ENCODE peak calls at places on chromosomes 16 and 17, in six cellular contexts. One of them, this sample, is unnamed.
A peak's percentile ranks its signal among the peaks of the same experiment; 100 is the strongest.

GRCh38 chr16:50572700-50573099 is 24.5 kb downstream of the NKD1 start:
- DNase-seq in A549: no peak
- DNase-seq in iPS DF 6.9: no peak
- DNase-seq in OCI-LY7: no peak
- DNase-seq in neuronal stem cell: no peak
- DNase-seq in stomach: no peak
- DNase-seq in this sample: no peak

GRCh38 chr17:31371511-31372097 is 19.9 kb upstream of the RAB11FIP4 start:
- DNase-seq in neuronal stem cell: no peak
- DNase-seq in A549: no peak
- DNase-seq in iPS DF 6.9: no peak
- DNase-seq in stomach: no peak
- DNase-seq in OCI-LY7: no peak
- DNase-seq in this sample: no peak

GRCh38 chr17:33335491-33336173 is 42.5 kb upstream of the ASIC2 start:
- DNase-seq in OCI-LY7: no peak
- DNase-seq in neuronal stem cell: peak; percentile 20
- DNase-seq in A549: peak; percentile 33
- DNase-seq in iPS DF 6.9: no peak
- DNase-seq in stomach: no peak
- DNase-seq in this sample: no peak

GRCh38 chr16:84040823-84041391 is 1.7 kb downstream of the SLC38A8 start:
- DNase-seq in neuronal stem cell: no peak
- DNase-seq in A549: no peak
- DNase-seq in iPS DF 6.9: no peak
- DNase-seq in OCI-LY7: no peak
- DNase-seq in stomach: no peak
- DNase-seq in this sample: no peak

GRCh38 chr17:34252890-34253525 is 2.1 kb upstream of the CCL2 start:
- DNase-seq in neuronal stem cell: no peak
- DNase-seq in OCI-LY7: no peak
- DNase-seq in iPS DF 6.9: no peak
- DNase-seq in stomach: no peak
- DNase-seq in A549: no peak
- DNase-seq in this sample: no peak

GRCh38 chr16:12646490-12647274 is 157.0 kb downstream of the CPPED1 start:
- DNase-seq in OCI-LY7: no peak
- DNase-seq in iPS DF 6.9: no peak
- DNase-seq in neuronal stem cell: no peak
- DNase-seq in A549: peak; percentile 45
- DNase-seq in stomach: peak; percentile 63
- DNase-seq in this sample: no peak

GRCh38 chr17:44278006-44278405 is 10.1 kb upstream of the SLC4A1 start:
- DNase-seq in neuronal stem cell: no peak
- DNase-seq in stomach: no peak
- DNase-seq in iPS DF 6.9: no peak
- DNase-seq in OCI-LY7: no peak
- DNase-seq in A549: no peak
- DNase-seq in this sample: no peak

GRCh38 chr17:6120351-6120750 is 50.2 kb downstream of the WSCD1 start:
- DNase-seq in stomach: no peak
- DNase-seq in OCI-LY7: no peak
- DNase-seq in iPS DF 6.9: no peak
- DNase-seq in A549: no peak
- DNase-seq in neuronal stem cell: no peak
- DNase-seq in this sample: no peak

GRCh38 chr17:15108992-15109391 is 156.1 kb downstream of the PMP22 start:
- DNase-seq in OCI-LY7: no peak
- DNase-seq in iPS DF 6.9: no peak
- DNase-seq in A549: no peak
- DNase-seq in stomach: no peak
- DNase-seq in neuronal stem cell: no peak
- DNase-seq in this sample: no peak

GRCh38 chr17:40459646-40460584 is 16.7 kb downstream of the IGFBP4 start:
- DNase-seq in neuronal stem cell: no peak
- DNase-seq in A549: peak; percentile 63
- DNase-seq in OCI-LY7: no peak
- DNase-seq in iPS DF 6.9: no peak
- DNase-seq in stomach: no peak
- DNase-seq in this sample: no peak

DNA sequence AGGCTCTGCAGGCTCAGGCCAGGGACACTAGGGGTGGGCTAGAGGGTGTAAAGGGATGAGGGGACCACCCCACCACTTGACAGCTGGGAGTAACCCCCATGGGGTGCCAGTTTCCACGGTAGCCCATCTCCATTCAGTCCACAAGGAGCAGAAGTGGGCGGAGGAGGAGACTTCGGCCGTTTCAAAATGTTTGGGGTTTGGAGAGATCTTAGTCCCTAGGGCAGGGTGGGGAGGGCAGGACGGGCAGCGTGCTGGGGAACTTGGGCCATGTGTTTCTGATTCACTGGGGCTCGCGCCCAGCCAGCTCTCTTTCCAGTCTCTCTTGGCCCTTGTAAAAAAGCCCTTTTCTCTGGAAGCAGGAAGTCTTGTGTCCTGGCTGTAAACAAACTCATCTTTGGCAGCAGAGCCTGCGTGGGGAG is 8.3 kb downstream of the CYGB start:
- DNase-seq in stomach: peak; percentile 48
- DNase-seq in A549: no peak
- DNase-seq in iPS DF 6.9: no peak
- DNase-seq in OCI-LY7: peak; percentile 50
- DNase-seq in neuronal stem cell: no peak
- DNase-seq in this sample: peak; percentile 81
- H3K4me1 ChIP-seq in stomach: peaks cover 68% of the 10 kb centered on the region
- H3K4me1 ChIP-seq in A549: peaks cover 24% of the 10 kb centered on the region
- H3K4me1 ChIP-seq in iPS DF 6.9: peaks cover 4% of the 10 kb centered on the region
- H3K4me1 ChIP-seq in OCI-LY7: peaks cover 43% of the 10 kb centered on the region
- H3K4me1 ChIP-seq in neuronal stem cell: peaks cover 24% of the 10 kb centered on the region
- H3K4me1 ChIP-seq in this sample: peaks cover 65% of the 10 kb centered on the region

DNA sequence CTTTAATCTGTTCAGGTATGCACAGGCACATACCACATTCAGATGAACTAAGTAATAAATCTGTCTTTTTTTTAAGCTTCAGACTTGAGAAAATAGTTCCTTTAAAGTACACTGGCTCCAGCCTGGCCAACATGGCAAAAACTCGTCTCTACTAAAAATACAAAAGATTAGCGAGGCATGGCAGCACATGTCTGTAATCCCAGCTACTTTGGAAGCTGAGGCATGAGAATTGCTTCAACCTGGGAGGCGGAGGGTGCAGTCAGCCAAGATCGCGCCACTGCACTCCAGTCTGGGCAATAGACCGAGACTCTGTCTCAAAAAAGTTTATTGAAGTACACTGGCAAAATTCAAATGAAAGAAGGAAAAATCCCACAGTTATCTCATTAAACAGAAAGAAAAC is 111.0 kb upstream of the NETO2 start:
- DNase-seq in A549: no peak
- DNase-seq in stomach: no peak
- DNase-seq in OCI-LY7: no peak
- DNase-seq in neuronal stem cell: no peak
- DNase-seq in iPS DF 6.9: no peak
- DNase-seq in this sample: no peak
- H3K4me1 ChIP-seq in A549: no peaks in the 10 kb centered on the region
- H3K4me1 ChIP-seq in stomach: no peaks in the 10 kb centered on the region
- H3K4me1 ChIP-seq in OCI-LY7: no peaks in the 10 kb centered on the region
- H3K4me1 ChIP-seq in neuronal stem cell: peaks cover 6% of the 10 kb centered on the region
- H3K4me1 ChIP-seq in iPS DF 6.9: no peaks in the 10 kb centered on the region
- H3K4me1 ChIP-seq in this sample: no peaks in the 10 kb centered on the region

DNA sequence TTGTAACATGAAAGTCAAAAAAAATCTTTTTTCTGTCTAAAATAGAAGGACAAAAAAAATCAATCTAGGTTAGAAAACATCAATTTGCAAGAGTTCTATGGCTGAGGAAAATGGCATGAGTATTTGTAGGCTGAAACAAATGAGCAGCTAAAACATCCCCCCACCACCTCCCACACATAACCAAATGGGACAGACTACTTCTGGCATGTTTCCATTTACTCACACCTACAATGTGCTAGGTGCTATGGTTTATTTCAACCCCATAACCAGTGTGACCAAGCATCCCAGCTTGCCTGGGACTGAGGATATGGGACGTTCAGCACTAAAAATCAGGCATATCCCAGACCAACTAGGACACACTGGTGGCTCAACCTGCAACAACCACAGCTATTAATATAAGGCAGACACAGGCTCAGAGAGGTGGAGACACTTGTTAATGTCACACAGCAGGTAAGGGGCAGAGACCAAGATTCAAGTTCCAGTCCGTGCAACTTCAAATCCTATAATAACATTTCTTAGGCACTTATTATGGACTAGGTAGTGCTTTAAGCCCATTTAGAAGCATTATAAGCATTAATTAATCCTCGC is 96.0 kb downstream of the XYLT1 start:
- DNase-seq in iPS DF 6.9: no peak
- DNase-seq in A549: no peak
- DNase-seq in neuronal stem cell: no peak
- DNase-seq in stomach: no peak
- DNase-seq in OCI-LY7: no peak
- DNase-seq in this sample: no peak
- H3K4me1 ChIP-seq in iPS DF 6.9: peaks cover 7% of the 10 kb centered on the region
- H3K4me1 ChIP-seq in A549: no peaks in the 10 kb centered on the region
- H3K4me1 ChIP-seq in neuronal stem cell: peaks cover 18% of the 10 kb centered on the region
- H3K4me1 ChIP-seq in stomach: peaks cover 73% of the 10 kb centered on the region
- H3K4me1 ChIP-seq in OCI-LY7: peaks cover 89% of the 10 kb centered on the region
- H3K4me1 ChIP-seq in this sample: peaks cover 31% of the 10 kb centered on the region

GRCh38 chr17:1718362-1719165 is 5.9 kb upstream of the WDR81 start:
- DNase-seq in iPS DF 6.9: no peak
- DNase-seq in A549: no peak
- DNase-seq in stomach: no peak
- DNase-seq in OCI-LY7: no peak
- DNase-seq in neuronal stem cell: no peak
- DNase-seq in this sample: no peak
- H3K4me1 ChIP-seq in iPS DF 6.9: peaks cover 2% of the 10 kb centered on the region
- H3K4me1 ChIP-seq in A549: peaks cover 26% of the 10 kb centered on the region
- H3K4me1 ChIP-seq in stomach: peaks cover 54% of the 10 kb centered on the region
- H3K4me1 ChIP-seq in OCI-LY7: peaks cover 48% of the 10 kb centered on the region
- H3K4me1 ChIP-seq in neuronal stem cell: peaks cover 15% of the 10 kb centered on the region
- H3K4me1 ChIP-seq in this sample: peaks cover 46% of the 10 kb centered on the region

GRCh38 chr16:88639231-88640038 is 1.1 kb downstream of the IL17C start:
- DNase-seq in A549: no peak
- DNase-seq in OCI-LY7: no peak
- DNase-seq in stomach: peak; percentile 76
- DNase-seq in iPS DF 6.9: no peak
- DNase-seq in neuronal stem cell: no peak
- DNase-seq in this sample: no peak
- H3K4me1 ChIP-seq in A549: no peaks in the 10 kb centered on the region
- H3K4me1 ChIP-seq in OCI-LY7: peaks cover 29% of the 10 kb centered on the region
- H3K4me1 ChIP-seq in stomach: peaks cover 40% of the 10 kb centered on the region
- H3K4me1 ChIP-seq in iPS DF 6.9: peaks cover 10% of the 10 kb centered on the region
- H3K4me1 ChIP-seq in neuronal stem cell: peaks cover 4% of the 10 kb centered on the region
- H3K4me1 ChIP-seq in this sample: no peaks in the 10 kb centered on the region

GRCh38 chr17:50043290-50044148 is 12.4 kb upstream of the ITGA3 start:
- DNase-seq in iPS DF 6.9: no peak
- DNase-seq in A549: no peak
- DNase-seq in neuronal stem cell: no peak
- DNase-seq in stomach: peak; percentile 69
- DNase-seq in OCI-LY7: no peak
- DNase-seq in this sample: peak; percentile 54
- H3K4me1 ChIP-seq in iPS DF 6.9: peaks cover 5% of the 10 kb centered on the region
- H3K4me1 ChIP-seq in A549: peaks cover 56% of the 10 kb centered on the region
- H3K4me1 ChIP-seq in neuronal stem cell: peaks cover 7% of the 10 kb centered on the region
- H3K4me1 ChIP-seq in stomach: peaks cover 38% of the 10 kb centered on the region
- H3K4me1 ChIP-seq in OCI-LY7: no peaks in the 10 kb centered on the region
- H3K4me1 ChIP-seq in this sample: peaks cover 13% of the 10 kb centered on the region

DNA sequence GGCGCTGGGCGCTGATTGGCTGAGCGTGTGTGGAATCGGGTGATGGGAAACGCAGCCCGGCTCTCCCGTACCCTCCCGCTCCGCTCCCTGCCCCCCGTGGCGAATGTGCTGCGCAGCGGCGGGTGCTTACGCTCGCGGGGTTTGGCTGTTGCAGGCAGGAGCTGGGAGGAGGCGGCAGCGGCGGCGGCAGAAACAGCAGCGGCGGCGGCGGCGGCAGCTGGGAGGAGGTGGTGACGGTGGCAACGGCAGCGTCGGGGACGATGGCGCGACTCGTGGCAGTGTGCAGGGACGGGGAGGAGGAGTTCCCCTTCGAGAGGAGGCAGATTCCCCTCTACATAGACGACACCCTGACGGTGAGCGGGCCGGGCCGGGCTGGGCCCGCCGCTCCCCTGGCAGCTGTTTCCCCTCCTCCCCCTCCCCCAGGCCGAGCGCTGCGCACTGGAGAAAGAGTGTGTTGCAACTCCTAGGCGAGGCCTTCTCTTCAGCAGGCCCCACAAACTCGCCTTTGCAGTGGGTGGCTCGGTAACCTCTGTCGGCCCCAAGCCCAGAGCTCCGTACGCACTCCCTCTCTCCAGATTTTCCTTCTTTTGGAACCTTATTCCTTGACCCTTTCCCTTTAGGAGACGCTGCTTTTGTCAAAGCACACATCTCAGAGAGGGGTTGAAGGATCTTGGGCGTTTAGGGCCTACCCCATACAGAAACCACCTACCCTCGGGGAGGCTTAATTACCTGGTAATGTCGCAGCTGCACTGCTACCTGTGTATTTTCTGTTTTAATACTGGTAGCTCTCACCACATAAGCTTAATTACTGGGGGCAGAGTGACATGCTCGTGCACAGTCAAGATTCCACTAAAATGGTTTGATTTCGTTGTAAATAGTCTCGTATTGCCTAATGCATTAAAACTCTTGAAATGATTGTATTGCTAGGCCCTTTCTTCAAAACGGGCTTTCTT is 1.0 kb downstream of the GGNBP2 start:
- DNase-seq in OCI-LY7: peak; percentile 96
- DNase-seq in iPS DF 6.9: peak; percentile 84
- DNase-seq in A549: peak; percentile 99
- DNase-seq in neuronal stem cell: peak; percentile 98
- DNase-seq in stomach: peak; percentile 97
- DNase-seq in this sample: peak; percentile 96
- H3K4me1 ChIP-seq in OCI-LY7: peaks cover 41% of the 10 kb centered on the region
- H3K4me1 ChIP-seq in iPS DF 6.9: no peaks in the 10 kb centered on the region
- H3K4me1 ChIP-seq in A549: peaks cover 28% of the 10 kb centered on the region
- H3K4me1 ChIP-seq in neuronal stem cell: peaks cover 6% of the 10 kb centered on the region
- H3K4me1 ChIP-seq in stomach: peaks cover 64% of the 10 kb centered on the region
- H3K4me1 ChIP-seq in this sample: peaks cover 36% of the 10 kb centered on the region

GRCh38 chr16:23333034-23333579 is 31.0 kb downstream of the SCNN1B start:
- DNase-seq in neuronal stem cell: no peak
- DNase-seq in A549: peak; percentile 41
- DNase-seq in stomach: no peak
- DNase-seq in OCI-LY7: no peak
- DNase-seq in iPS DF 6.9: no peak
- DNase-seq in this sample: no peak
- H3K4me1 ChIP-seq in neuronal stem cell: no peaks in the 10 kb centered on the region
- H3K4me1 ChIP-seq in A549: peaks cover 18% of the 10 kb centered on the region
- H3K4me1 ChIP-seq in stomach: peaks cover 15% of the 10 kb centered on the region
- H3K4me1 ChIP-seq in OCI-LY7: peaks cover 45% of the 10 kb centered on the region
- H3K4me1 ChIP-seq in iPS DF 6.9: peaks cover 2% of the 10 kb centered on the region
- H3K4me1 ChIP-seq in this sample: no peaks in the 10 kb centered on the region

GRCh38 chr16:476039-476438 is 50.6 kb downstream of the RAB11FIP3 start:
- DNase-seq in iPS DF 6.9: no peak
- DNase-seq in stomach: no peak
- DNase-seq in neuronal stem cell: no peak
- DNase-seq in OCI-LY7: no peak
- DNase-seq in A549: no peak
- DNase-seq in this sample: no peak

GRCh38 chr16:474420-475122 is 49.1 kb downstream of the RAB11FIP3 start:
- DNase-seq in neuronal stem cell: no peak
- DNase-seq in A549: no peak
- DNase-seq in OCI-LY7: no peak
- DNase-seq in iPS DF 6.9: no peak
- DNase-seq in stomach: no peak
- DNase-seq in this sample: no peak

GRCh38 chr16:477287-477686 is 50.2 kb upstream of the CAPN15 start:
- DNase-seq in neuronal stem cell: no peak
- DNase-seq in stomach: no peak
- DNase-seq in iPS DF 6.9: no peak
- DNase-seq in OCI-LY7: no peak
- DNase-seq in A549: no peak
- DNase-seq in this sample: peak; percentile 43

GRCh38 chr16:473046-474043 is 47.9 kb downstream of the RAB11FIP3 start:
- DNase-seq in neuronal stem cell: no peak
- DNase-seq in stomach: no peak
- DNase-seq in A549: no peak
- DNase-seq in OCI-LY7: no peak
- DNase-seq in iPS DF 6.9: no peak
- DNase-seq in this sample: no peak

GRCh38 chr16:477758-478157 is 49.8 kb upstream of the CAPN15 start:
- DNase-seq in OCI-LY7: no peak
- DNase-seq in stomach: no peak
- DNase-seq in A549: no peak
- DNase-seq in neuronal stem cell: no peak
- DNase-seq in iPS DF 6.9: no peak
- DNase-seq in this sample: no peak
- H3K4me1 ChIP-seq in OCI-LY7: no peaks in the 10 kb centered on the region
- H3K4me1 ChIP-seq in stomach: no peaks in the 10 kb centered on the region
- H3K4me1 ChIP-seq in A549: no peaks in the 10 kb centered on the region
- H3K4me1 ChIP-seq in neuronal stem cell: peaks cover 17% of the 10 kb centered on the region
- H3K4me1 ChIP-seq in iPS DF 6.9: no peaks in the 10 kb centered on the region
- H3K4me1 ChIP-seq in this sample: no peaks in the 10 kb centered on the region